ENCODE peak calls at places on chromosomes 3 and 15, in eight cellular contexts. F is cardiac fibroblast; U is tibial nerve; H is foreskin fibroblast; I is effector memory CD4-positive, alpha-beta T cell; Z is stomach; P is AG04449; W is WERI-Rb-1. X is an unnamed sample.

GRCh38 chr3:44906997-44907396 is 32.6 kb downstream of the TGM4 start:
- DNase-seq in F (no peak), U (no peak), H (no peak), I (no peak), Z (no peak), P (no peak), W (no peak), X (no peak)

GRCh38 chr3:149535395-149535685 is 60.8 kb downstream of the TM4SF4 start:
- DNase-seq in F (no peak), U (no peak), H (no peak), I (no peak), Z (no peak), P (no peak), W (no peak), X (no peak)

GRCh38 chr3:14647976-14648955 is 3.3 kb upstream of the CCDC174 start:
- DNase-seq in F (peak), U (no peak), H (no peak), I (no peak), Z (no peak), P (no peak), W (peak), X (no peak)

GRCh38 chr3:36538405-36538804 is 158.1 kb downstream of the STAC start:
- DNase-seq in F (no peak), U (no peak), H (no peak), I (no peak), Z (no peak), P (no peak), W (no peak), X (no peak)

GRCh38 chr3:109803274-109803673 is 465.9 kb upstream of the DPPA4 start:
- DNase-seq in F (no peak), U (no peak), H (no peak), I (no peak), Z (no peak), P (no peak), W (no peak), X (no peak)

GRCh38 chr3:152471814-152472605 is 203.3 kb downstream of the MBNL1 start:
- DNase-seq in F (peak), U (peak), H (peak), I (peak), Z (peak), P (no peak), W (peak), X (peak)

GRCh38 chr3:49134471-49135265 is 1.8 kb upstream of the LAMB2 start:
- DNase-seq in F (no peak), U (no peak), H (no peak), I (no peak), Z (no peak), P (no peak), W (no peak), X (no peak)

GRCh38 chr3:193997228-193998192 is 138.4 kb upstream of the HES1 start:
- DNase-seq in F (no peak), U (no peak), H (no peak), I (no peak), Z (no peak), P (no peak), W (peak), X (no peak)

GRCh38 chr3:41683666-41684350 is 278.1 kb downstream of the ULK4 start:
- DNase-seq in F (peak), U (no peak), H (no peak), I (no peak), Z (no peak), P (peak), W (no peak), X (peak)

GRCh38 chr3:29144807-29145206 is 136.1 kb upstream of the RBMS3 start:
- DNase-seq in F (peak), U (no peak), H (peak), I (no peak), Z (no peak), P (peak), W (peak), X (no peak)

GRCh38 chr15:73225358-73226015 is 143.3 kb downstream of the HCN4 start:
- DNase-seq in F (no peak), U (no peak), H (no peak), I (peak), Z (no peak), P (no peak), W (no peak), X (no peak)

GRCh38 chr3:41053220-41053619 is 146.1 kb upstream of the CTNNB1 start:
- DNase-seq in F (no peak), U (no peak), H (no peak), I (no peak), Z (no peak), P (no peak), W (no peak), X (no peak)

GRCh38 chr3:65963787-65964707 is 74.7 kb downstream of the MAGI1 start:
- DNase-seq in F (peak), U (no peak), H (peak), I (no peak), Z (no peak), P (peak), W (no peak), X (peak)

GRCh38 chr3:40339871-40340270 is 30.4 kb downstream of the EIF1B start:
- DNase-seq in F (no peak), U (no peak), H (no peak), I (no peak), Z (no peak), P (no peak), W (no peak), X (no peak)

GRCh38 chr15:73930371-73930770 is 4.1 kb downstream of the LOXL1 start:
- DNase-seq in F (peak), U (no peak), H (peak), I (no peak), Z (no peak), P (peak), W (no peak), X (peak)

GRCh38 chr3:145490088-145491055 is 670.6 kb downstream of the PLOD2 start:
- DNase-seq in F (no peak), U (no peak), H (no peak), I (no peak), Z (no peak), P (no peak), W (no peak), X (no peak)

GRCh38 chr3:151434151-151434890 is 26.5 kb downstream of the IGSF10 start:
- DNase-seq in F (peak), U (no peak), H (peak), I (no peak), Z (no peak), P (peak), W (no peak), X (peak)

GRCh38 chr3:56725175-56725574 is 42.1 kb upstream of the TASOR start:
- DNase-seq in F (no peak), U (no peak), H (no peak), I (peak), Z (no peak), P (no peak), W (no peak), X (no peak)

GRCh38 chr3:72932416-72932815 is 44.6 kb downstream of the GXYLT2 start:
- DNase-seq in F (no peak), U (no peak), H (no peak), I (no peak), Z (no peak), P (no peak), W (no peak), X (no peak)

GRCh38 chr15:57312323-57313133 is 63.8 kb upstream of the CGNL1 start:
- DNase-seq in F (no peak), U (no peak), H (no peak), I (no peak), Z (peak), P (no peak), W (no peak), X (no peak)

GRCh38 chr3:15387171-15387581 is 40.2 kb downstream of the METTL6 start:
- DNase-seq in F (peak), U (no peak), H (no peak), I (no peak), Z (no peak), P (no peak), W (no peak), X (peak)

GRCh38 chr3:9301091-9301490 is 51.6 kb upstream of the SRGAP3 start:
- DNase-seq in F (no peak), U (no peak), H (peak), I (no peak), Z (no peak), P (no peak), W (no peak), X (no peak)

GRCh38 chr3:41405466-41405865 is 206.2 kb downstream of the CTNNB1 start:
- DNase-seq in F (peak), U (no peak), H (no peak), I (no peak), Z (no peak), P (peak), W (no peak), X (no peak)

GRCh38 chr3:53030864-53031445 is 14.9 kb downstream of the SFMBT1 start:
- DNase-seq in F (no peak), U (no peak), H (no peak), I (no peak), Z (no peak), P (no peak), W (no peak), X (no peak)

GRCh38 chr3:150242220-150242938 is 165.7 kb upstream of the TSC22D2 start:
- DNase-seq in F (no peak), U (no peak), H (peak), I (no peak), Z (no peak), P (peak), W (no peak), X (no peak)

GRCh38 chr3:98589331-98589870 is 4.0 kb downstream of the CPOX start:
- DNase-seq in F (peak), U (no peak), H (no peak), I (no peak), Z (no peak), P (no peak), W (no peak), X (no peak)

GRCh38 chr3:98596087-98596486 is 2.7 kb upstream of the CPOX start:
- DNase-seq in F (no peak), U (no peak), H (no peak), I (no peak), Z (no peak), P (no peak), W (no peak), X (no peak)

GRCh38 chr3:98593046-98593936 is at the start of gene CPOX:
- DNase-seq in F (peak), U (peak), H (peak), I (peak), Z (peak), P (peak), W (peak), X (peak)

GRCh38 chr3:98594630-98594961 is 1.2 kb upstream of the CPOX start:
- DNase-seq in F (no peak), U (no peak), H (no peak), I (no peak), Z (no peak), P (no peak), W (no peak), X (no peak)

GRCh38 chr3:98592345-98592935 is 971 bp downstream of the CPOX start:
- DNase-seq in F (no peak), U (no peak), H (no peak), I (no peak), Z (no peak), P (no peak), W (no peak), X (no peak)
- H3K4me3 ChIP-seq in F (peak), U (peak), H (peak), I (peak), Z (peak), P (peak), W (peak), X (peak)

GRCh38 chr15:66673410-66674322 is 28.4 kb upstream of the SMAD6 start:
- DNase-seq in F (peak), U (no peak), H (no peak), I (no peak), Z (peak), P (no peak), W (peak), X (no peak)

GRCh38 chr15:66674756-66675155 is 27.3 kb upstream of the SMAD6 start:
- DNase-seq in F (no peak), U (no peak), H (no peak), I (no peak), Z (no peak), P (no peak), W (no peak), X (no peak)

GRCh38 chr15:66670198-66670597 is 31.8 kb upstream of the SMAD6 start:
- DNase-seq in F (no peak), U (no peak), H (no peak), I (no peak), Z (no peak), P (no peak), W (no peak), X (no peak)

GRCh38 chr15:66672867-66673266 is 29.2 kb upstream of the SMAD6 start:
- DNase-seq in F (no peak), U (no peak), H (no peak), I (no peak), Z (no peak), P (no peak), W (no peak), X (no peak)

GRCh38 chr15:66670698-66671580 is 31.1 kb upstream of the SMAD6 start:
- DNase-seq in F (no peak), U (no peak), H (no peak), I (no peak), Z (peak), P (no peak), W (peak), X (no peak)
- H3K4me3 ChIP-seq in F (no peak), U (no peak), H (no peak), I (no peak), Z (no peak), P (no peak), W (no peak), X (no peak)

GRCh38 chr3:12809435-12809834 is 13.0 kb downstream of the CAND2 start:
- DNase-seq in F (no peak), U (no peak), H (no peak), I (no peak), Z (no peak), P (no peak), W (no peak), X (no peak)
- H3K4me3 ChIP-seq in F (no peak), U (peak), H (peak), I (peak), Z (peak), P (no peak), W (peak), X (no peak)

GRCh38 chr3:25897019-25897418 is 107.1 kb downstream of the OXSM start:
- DNase-seq in F (no peak), U (no peak), H (no peak), I (no peak), Z (no peak), P (no peak), W (peak), X (no peak)
- H3K4me3 ChIP-seq in F (no peak), U (no peak), H (no peak), I (no peak), Z (no peak), P (no peak), W (no peak), X (no peak)

DNA sequence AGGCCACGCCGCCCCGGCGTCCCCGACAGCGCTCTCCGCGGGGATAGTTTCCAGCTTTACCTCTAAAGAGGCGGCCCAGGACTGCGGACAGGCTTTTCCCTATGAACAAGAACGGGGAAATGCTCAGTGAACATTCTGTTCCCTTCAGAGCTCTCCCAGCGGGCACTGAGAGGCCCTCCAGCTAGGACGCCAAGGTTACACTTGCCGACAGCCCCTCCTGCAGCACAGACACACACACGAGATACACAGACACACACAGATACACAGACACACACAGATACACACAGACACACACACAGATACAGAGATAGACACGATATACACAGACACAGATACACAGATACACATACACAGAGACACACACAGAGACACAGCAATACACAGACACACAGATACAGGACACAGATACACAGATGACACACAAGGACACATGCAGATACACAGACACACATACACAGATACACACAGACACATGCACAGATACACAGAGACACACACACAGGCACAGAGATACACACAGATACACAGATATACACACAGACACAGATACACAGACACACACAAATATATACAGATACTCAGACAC is 533 bp upstream of the OCA2 start:
- DNase-seq in F (no peak), U (no peak), H (no peak), I (no peak), Z (no peak), P (no peak), W (no peak), X (no peak)
- H3K4me3 ChIP-seq in F (no peak), U (peak), H (no peak), I (no peak), Z (peak), P (peak), W (peak), X (peak)

GRCh38 chr15:85380860-85381535 is 595 bp downstream of the AKAP13 start:
- DNase-seq in F (no peak), U (no peak), H (peak), I (peak), Z (peak), P (no peak), W (no peak), X (peak)

GRCh38 chr15:85381850-85382751 is 1.7 kb downstream of the AKAP13 start:
- DNase-seq in F (no peak), U (no peak), H (no peak), I (no peak), Z (no peak), P (no peak), W (peak), X (no peak)

GRCh38 chr15:85377986-85378385 is 2.4 kb upstream of the AKAP13 start:
- DNase-seq in F (no peak), U (no peak), H (no peak), I (no peak), Z (no peak), P (no peak), W (no peak), X (no peak)

GRCh38 chr15:85379403-85380131 is 836 bp upstream of the AKAP13 start:
- DNase-seq in F (no peak), U (no peak), H (no peak), I (peak), Z (no peak), P (no peak), W (no peak), X (no peak)

GRCh38 chr15:85380217-85380859 is at the start of gene AKAP13:
- DNase-seq in F (peak), U (peak), H (peak), I (peak), Z (peak), P (peak), W (peak), X (peak)
- H3K4me3 ChIP-seq in F (peak), U (peak), H (peak), I (peak), Z (peak), P (peak), W (peak), X (peak)

X was measured in MG63.